ENCODE peak calls at places on chromosomes 2 and 18, in eight cellular contexts. One of them, this sample, is unnamed.

GRCh38 chr2:47651296-47651695 is 131.6 kb upstream of the MSH6 start:
- DNase-seq in left cardiac atrium: no peak
- DNase-seq in Daoy: no peak
- DNase-seq in M059J: no peak
- DNase-seq in kidney glomerular epithelial cell: no peak
- DNase-seq in NCI-H510A treated with DMSO at 0.1 percent for 48 hours: peak
- DNase-seq in IMR-90: no peak
- DNase-seq in ureter: no peak
- DNase-seq in this sample: no peak

GRCh38 chr2:208101716-208102631 is 22.4 kb downstream of the CRYGD start:
- DNase-seq in left cardiac atrium: no peak
- DNase-seq in Daoy: no peak
- DNase-seq in M059J: peak
- DNase-seq in kidney glomerular epithelial cell: peak
- DNase-seq in NCI-H510A treated with DMSO at 0.1 percent for 48 hours: peak
- DNase-seq in IMR-90: peak
- DNase-seq in ureter: no peak
- DNase-seq in this sample: peak

GRCh38 chr2:239814136-239814916 is 210.8 kb downstream of the NDUFA10 start:
- DNase-seq in left cardiac atrium: no peak
- DNase-seq in Daoy: no peak
- DNase-seq in M059J: peak
- DNase-seq in kidney glomerular epithelial cell: no peak
- DNase-seq in NCI-H510A treated with DMSO at 0.1 percent for 48 hours: no peak
- DNase-seq in IMR-90: no peak
- DNase-seq in ureter: no peak
- DNase-seq in this sample: no peak

GRCh38 chr2:129480790-129481189 is 498.7 kb upstream of the RAB6C start:
- DNase-seq in left cardiac atrium: no peak
- DNase-seq in Daoy: no peak
- DNase-seq in M059J: no peak
- DNase-seq in kidney glomerular epithelial cell: no peak
- DNase-seq in NCI-H510A treated with DMSO at 0.1 percent for 48 hours: no peak
- DNase-seq in IMR-90: no peak
- DNase-seq in ureter: no peak
- DNase-seq in this sample: no peak

GRCh38 chr2:238914648-238915015 is 66.7 kb downstream of the TWIST2 start:
- DNase-seq in left cardiac atrium: peak
- DNase-seq in Daoy: peak
- DNase-seq in M059J: peak
- DNase-seq in kidney glomerular epithelial cell: no peak
- DNase-seq in NCI-H510A treated with DMSO at 0.1 percent for 48 hours: no peak
- DNase-seq in IMR-90: peak
- DNase-seq in ureter: no peak
- DNase-seq in this sample: peak

GRCh38 chr2:217262916-217263315 is 403.1 kb upstream of the TNP1 start:
- DNase-seq in left cardiac atrium: no peak
- DNase-seq in Daoy: no peak
- DNase-seq in M059J: no peak
- DNase-seq in kidney glomerular epithelial cell: no peak
- DNase-seq in NCI-H510A treated with DMSO at 0.1 percent for 48 hours: no peak
- DNase-seq in IMR-90: no peak
- DNase-seq in ureter: no peak
- DNase-seq in this sample: no peak

GRCh38 chr18:35616664-35617423 is 35.3 kb downstream of the GALNT1 start:
- DNase-seq in left cardiac atrium: peak
- DNase-seq in Daoy: peak
- DNase-seq in M059J: peak
- DNase-seq in kidney glomerular epithelial cell: peak
- DNase-seq in NCI-H510A treated with DMSO at 0.1 percent for 48 hours: peak
- DNase-seq in IMR-90: peak
- DNase-seq in ureter: peak
- DNase-seq in this sample: peak

GRCh38 chr2:31401580-31401979 is 13.0 kb downstream of the XDH start:
- DNase-seq in left cardiac atrium: no peak
- DNase-seq in Daoy: peak
- DNase-seq in M059J: peak
- DNase-seq in kidney glomerular epithelial cell: peak
- DNase-seq in NCI-H510A treated with DMSO at 0.1 percent for 48 hours: no peak
- DNase-seq in IMR-90: peak
- DNase-seq in ureter: no peak
- DNase-seq in this sample: peak

GRCh38 chr2:20992201-20992711 is 51.6 kb downstream of the APOB start:
- DNase-seq in left cardiac atrium: no peak
- DNase-seq in Daoy: peak
- DNase-seq in M059J: peak
- DNase-seq in kidney glomerular epithelial cell: no peak
- DNase-seq in NCI-H510A treated with DMSO at 0.1 percent for 48 hours: no peak
- DNase-seq in IMR-90: peak
- DNase-seq in ureter: peak
- DNase-seq in this sample: peak

GRCh38 chr2:200993097-200993496 is 29.6 kb upstream of the ORC2 start:
- DNase-seq in left cardiac atrium: no peak
- DNase-seq in Daoy: no peak
- DNase-seq in M059J: no peak
- DNase-seq in kidney glomerular epithelial cell: no peak
- DNase-seq in NCI-H510A treated with DMSO at 0.1 percent for 48 hours: no peak
- DNase-seq in IMR-90: peak
- DNase-seq in ureter: no peak
- DNase-seq in this sample: peak

GRCh38 chr18:45657357-45658335 is 42.4 kb downstream of the SLC14A2 start:
- DNase-seq in left cardiac atrium: no peak
- DNase-seq in Daoy: peak
- DNase-seq in M059J: peak
- DNase-seq in kidney glomerular epithelial cell: peak
- DNase-seq in NCI-H510A treated with DMSO at 0.1 percent for 48 hours: no peak
- DNase-seq in IMR-90: peak
- DNase-seq in ureter: no peak
- DNase-seq in this sample: peak

GRCh38 chr2:16640867-16641266 is 24.8 kb downstream of the CYRIA start:
- DNase-seq in left cardiac atrium: no peak
- DNase-seq in Daoy: no peak
- DNase-seq in M059J: no peak
- DNase-seq in kidney glomerular epithelial cell: no peak
- DNase-seq in NCI-H510A treated with DMSO at 0.1 percent for 48 hours: no peak
- DNase-seq in IMR-90: peak
- DNase-seq in ureter: no peak
- DNase-seq in this sample: no peak

GRCh38 chr18:25373443-25373842 is 21.5 kb upstream of the ZNF521 start:
- DNase-seq in left cardiac atrium: no peak
- DNase-seq in Daoy: no peak
- DNase-seq in M059J: no peak
- DNase-seq in kidney glomerular epithelial cell: no peak
- DNase-seq in NCI-H510A treated with DMSO at 0.1 percent for 48 hours: no peak
- DNase-seq in IMR-90: no peak
- DNase-seq in ureter: no peak
- DNase-seq in this sample: no peak

GRCh38 chr2:104790901-104791495 is 62.9 kb upstream of the POU3F3 start:
- DNase-seq in left cardiac atrium: no peak
- DNase-seq in Daoy: no peak
- DNase-seq in M059J: no peak
- DNase-seq in kidney glomerular epithelial cell: no peak
- DNase-seq in NCI-H510A treated with DMSO at 0.1 percent for 48 hours: no peak
- DNase-seq in IMR-90: no peak
- DNase-seq in ureter: no peak
- DNase-seq in this sample: no peak

GRCh38 chr18:57805117-57805516 is 2.0 kb upstream of the ATP8B1 start:
- DNase-seq in left cardiac atrium: no peak
- DNase-seq in Daoy: no peak
- DNase-seq in M059J: no peak
- DNase-seq in kidney glomerular epithelial cell: no peak
- DNase-seq in NCI-H510A treated with DMSO at 0.1 percent for 48 hours: no peak
- DNase-seq in IMR-90: no peak
- DNase-seq in ureter: no peak
- DNase-seq in this sample: no peak

GRCh38 chr18:77042583-77042982 is 90.0 kb downstream of the MBP start:
- DNase-seq in left cardiac atrium: no peak
- DNase-seq in Daoy: no peak
- DNase-seq in M059J: no peak
- DNase-seq in kidney glomerular epithelial cell: no peak
- DNase-seq in NCI-H510A treated with DMSO at 0.1 percent for 48 hours: no peak
- DNase-seq in IMR-90: no peak
- DNase-seq in ureter: peak
- DNase-seq in this sample: no peak

This sample was measured in ELR.